ENCODE peak calls at places on chromosomes 7 and 10, in eight cellular contexts. One of them, this sample, is unnamed. For H3K4me1, the result is how much of the 10 kb centered on the place peaks cover.

GRCh38 chr7:69775231-69775771 is 177.0 kb downstream of the AUTS2 start:
- DNase-seq in tibial nerve: peak
- DNase-seq in transverse colon: no peak
- DNase-seq in sigmoid colon: peak
- DNase-seq in A549: peak
- DNase-seq in GM12878: no peak
- DNase-seq in HepG2: no peak
- DNase-seq in upper lobe of left lung: no peak
- DNase-seq in this sample: no peak

GRCh38 chr7:10210000-10210399 is 763.7 kb upstream of the PHF14 start:
- DNase-seq in A549: no peak
- DNase-seq in upper lobe of left lung: no peak
- DNase-seq in GM12878: no peak
- DNase-seq in HepG2: no peak
- DNase-seq in transverse colon: no peak
- DNase-seq in tibial nerve: no peak
- DNase-seq in sigmoid colon: no peak
- DNase-seq in this sample: no peak

GRCh38 chr10:22345301-22346086 is at the start of gene SPAG6:
- DNase-seq in upper lobe of left lung: peak
- DNase-seq in sigmoid colon: peak
- DNase-seq in transverse colon: peak
- DNase-seq in HepG2: no peak
- DNase-seq in GM12878: no peak
- DNase-seq in A549: no peak
- DNase-seq in tibial nerve: no peak
- DNase-seq in this sample: peak

GRCh38 chr10:124935946-124936345 is 6.0 kb upstream of the ZRANB1 start:
- DNase-seq in A549: no peak
- DNase-seq in GM12878: no peak
- DNase-seq in tibial nerve: no peak
- DNase-seq in transverse colon: no peak
- DNase-seq in upper lobe of left lung: no peak
- DNase-seq in sigmoid colon: no peak
- DNase-seq in HepG2: no peak
- DNase-seq in this sample: no peak

GRCh38 chr7:114183311-114184105 is 231.1 kb upstream of the FOXP2 start:
- DNase-seq in GM12878: no peak
- DNase-seq in upper lobe of left lung: no peak
- DNase-seq in HepG2: no peak
- DNase-seq in sigmoid colon: no peak
- DNase-seq in transverse colon: no peak
- DNase-seq in A549: no peak
- DNase-seq in tibial nerve: no peak
- DNase-seq in this sample: no peak

GRCh38 chr7:137962875-137963507 is 38.9 kb downstream of the CREB3L2 start:
- DNase-seq in sigmoid colon: no peak
- DNase-seq in upper lobe of left lung: no peak
- DNase-seq in GM12878: no peak
- DNase-seq in tibial nerve: no peak
- DNase-seq in A549: no peak
- DNase-seq in HepG2: no peak
- DNase-seq in transverse colon: no peak
- DNase-seq in this sample: no peak

GRCh38 chr10:52146766-52147165 is 167.3 kb upstream of the DKK1 start:
- DNase-seq in tibial nerve: no peak
- DNase-seq in sigmoid colon: no peak
- DNase-seq in A549: no peak
- DNase-seq in transverse colon: no peak
- DNase-seq in GM12878: no peak
- DNase-seq in HepG2: no peak
- DNase-seq in upper lobe of left lung: no peak
- DNase-seq in this sample: no peak

GRCh38 chr7:50632561-50633413 is 67.6 kb upstream of the DDC start:
- DNase-seq in sigmoid colon: no peak
- DNase-seq in upper lobe of left lung: peak
- DNase-seq in A549: peak
- DNase-seq in HepG2: peak
- DNase-seq in transverse colon: peak
- DNase-seq in tibial nerve: peak
- DNase-seq in GM12878: no peak
- DNase-seq in this sample: no peak

GRCh38 chr10:108375691-108376090 is 1211.2 kb upstream of the SORCS1 start:
- DNase-seq in HepG2: no peak
- DNase-seq in upper lobe of left lung: no peak
- DNase-seq in transverse colon: no peak
- DNase-seq in GM12878: no peak
- DNase-seq in A549: no peak
- DNase-seq in sigmoid colon: no peak
- DNase-seq in tibial nerve: no peak
- DNase-seq in this sample: no peak

GRCh38 chr7:35856175-35856574 is 55.3 kb downstream of the SEPTIN7 start:
- DNase-seq in A549: no peak
- DNase-seq in transverse colon: no peak
- DNase-seq in tibial nerve: no peak
- DNase-seq in GM12878: no peak
- DNase-seq in sigmoid colon: no peak
- DNase-seq in upper lobe of left lung: no peak
- DNase-seq in HepG2: no peak
- DNase-seq in this sample: no peak

DNA sequence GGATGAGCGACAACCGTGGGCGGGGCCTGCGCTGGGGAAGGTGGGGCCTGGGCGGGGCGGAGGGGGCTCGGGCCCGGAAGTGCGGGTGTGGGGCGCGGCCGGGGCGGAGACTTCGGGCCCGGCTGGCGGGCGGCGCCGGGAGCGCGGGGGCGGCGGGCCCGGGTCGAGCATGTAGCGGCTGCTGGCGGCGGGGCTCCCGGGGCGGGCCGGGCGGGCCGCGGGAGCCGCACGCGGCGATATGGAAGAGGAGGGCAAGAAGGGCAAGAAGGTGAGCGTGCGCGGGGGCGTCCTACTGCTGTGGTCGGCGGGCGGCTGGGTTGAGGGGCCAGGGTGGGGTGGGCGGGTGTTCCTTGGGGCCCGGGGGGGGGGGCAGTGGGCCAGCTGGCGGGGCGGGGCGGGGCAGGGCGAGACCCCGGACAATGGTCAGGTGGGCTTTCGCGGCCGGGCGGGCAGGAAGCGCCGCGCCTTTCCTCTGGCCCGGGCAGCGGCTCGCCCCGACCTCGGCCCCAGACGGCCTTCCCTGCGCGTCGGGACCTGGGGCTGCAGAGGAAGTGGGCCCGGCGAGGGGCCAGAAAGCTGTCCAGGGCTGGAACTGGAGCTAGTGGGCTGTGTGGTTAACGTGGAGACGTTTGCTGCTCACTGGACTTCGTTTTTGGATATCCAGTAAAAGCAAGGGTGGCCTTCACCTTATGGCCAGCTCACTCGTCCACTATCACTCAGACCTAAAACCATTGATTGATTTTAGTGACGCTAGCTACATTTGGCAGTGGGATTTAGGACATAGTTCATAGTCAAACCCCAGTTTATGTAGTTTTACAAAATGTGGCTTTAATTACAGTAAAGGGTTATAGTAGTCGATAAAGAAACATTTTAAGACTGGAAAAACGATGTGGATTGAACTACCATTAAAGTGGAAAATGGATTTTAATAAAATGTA is at the start of gene CCM2:
- DNase-seq in GM12878: no peak
- DNase-seq in transverse colon: peak
- DNase-seq in HepG2: no peak
- DNase-seq in upper lobe of left lung: peak
- DNase-seq in sigmoid colon: peak
- DNase-seq in tibial nerve: no peak
- DNase-seq in A549: peak
- DNase-seq in this sample: peak
- TF ChIP-seq POLR2A in GM12878: peak
- TF ChIP-seq POLR2A in transverse colon: peak
- TF ChIP-seq POLR2A in HepG2: peak
- TF ChIP-seq POLR2A in upper lobe of left lung: no peak
- TF ChIP-seq POLR2A in sigmoid colon: no peak
- TF ChIP-seq POLR2A in tibial nerve: no peak
- TF ChIP-seq POLR2A in A549: peak
- TF ChIP-seq POLR2A in this sample: no peak

DNA sequence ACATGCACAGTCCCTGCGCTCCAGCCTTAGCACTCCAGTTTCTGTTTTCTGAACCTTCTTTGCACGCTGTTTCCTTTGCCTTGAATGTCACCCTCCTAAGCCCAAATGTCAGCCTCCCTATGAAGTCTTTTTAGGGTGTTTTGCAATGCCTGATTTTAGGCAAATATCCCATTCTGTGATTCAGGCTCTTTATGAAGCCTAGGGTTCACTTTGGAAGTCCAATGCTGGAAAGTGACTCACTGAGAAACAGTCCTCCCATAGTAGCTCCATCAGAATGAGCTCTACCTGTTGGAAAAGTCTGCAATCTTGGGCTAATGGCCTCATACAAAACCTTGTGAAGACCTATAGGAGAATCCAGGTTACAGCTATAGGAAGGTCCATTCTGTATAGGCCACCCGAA is 5.3 kb downstream of the LAMB4 start:
- DNase-seq in tibial nerve: no peak
- DNase-seq in A549: no peak
- DNase-seq in upper lobe of left lung: no peak
- DNase-seq in HepG2: no peak
- DNase-seq in sigmoid colon: no peak
- DNase-seq in transverse colon: no peak
- DNase-seq in GM12878: no peak
- DNase-seq in this sample: no peak
- TF ChIP-seq EP300 in tibial nerve: no peak
- TF ChIP-seq EP300 in A549: no peak
- TF ChIP-seq EP300 in upper lobe of left lung: no peak
- TF ChIP-seq EP300 in HepG2: no peak
- TF ChIP-seq EP300 in sigmoid colon: no peak
- TF ChIP-seq EP300 in transverse colon: no peak
- TF ChIP-seq EP300 in GM12878: no peak
- TF ChIP-seq EP300 in this sample: no peak

GRCh38 chr10:97715259-97715874 is 1.8 kb downstream of the MARVELD1 start:
- DNase-seq in tibial nerve: no peak
- DNase-seq in sigmoid colon: no peak
- DNase-seq in transverse colon: no peak
- DNase-seq in upper lobe of left lung: no peak
- DNase-seq in GM12878: no peak
- DNase-seq in A549: no peak
- DNase-seq in HepG2: no peak
- DNase-seq in this sample: no peak
- H3K4me1 ChIP-seq in tibial nerve: under half
- H3K4me1 ChIP-seq in sigmoid colon: half or more
- H3K4me1 ChIP-seq in transverse colon: under half
- H3K4me1 ChIP-seq in upper lobe of left lung: half or more
- H3K4me1 ChIP-seq in GM12878: under half
- H3K4me1 ChIP-seq in A549: under half
- H3K4me1 ChIP-seq in HepG2: under half
- H3K4me1 ChIP-seq in this sample: under half

DNA sequence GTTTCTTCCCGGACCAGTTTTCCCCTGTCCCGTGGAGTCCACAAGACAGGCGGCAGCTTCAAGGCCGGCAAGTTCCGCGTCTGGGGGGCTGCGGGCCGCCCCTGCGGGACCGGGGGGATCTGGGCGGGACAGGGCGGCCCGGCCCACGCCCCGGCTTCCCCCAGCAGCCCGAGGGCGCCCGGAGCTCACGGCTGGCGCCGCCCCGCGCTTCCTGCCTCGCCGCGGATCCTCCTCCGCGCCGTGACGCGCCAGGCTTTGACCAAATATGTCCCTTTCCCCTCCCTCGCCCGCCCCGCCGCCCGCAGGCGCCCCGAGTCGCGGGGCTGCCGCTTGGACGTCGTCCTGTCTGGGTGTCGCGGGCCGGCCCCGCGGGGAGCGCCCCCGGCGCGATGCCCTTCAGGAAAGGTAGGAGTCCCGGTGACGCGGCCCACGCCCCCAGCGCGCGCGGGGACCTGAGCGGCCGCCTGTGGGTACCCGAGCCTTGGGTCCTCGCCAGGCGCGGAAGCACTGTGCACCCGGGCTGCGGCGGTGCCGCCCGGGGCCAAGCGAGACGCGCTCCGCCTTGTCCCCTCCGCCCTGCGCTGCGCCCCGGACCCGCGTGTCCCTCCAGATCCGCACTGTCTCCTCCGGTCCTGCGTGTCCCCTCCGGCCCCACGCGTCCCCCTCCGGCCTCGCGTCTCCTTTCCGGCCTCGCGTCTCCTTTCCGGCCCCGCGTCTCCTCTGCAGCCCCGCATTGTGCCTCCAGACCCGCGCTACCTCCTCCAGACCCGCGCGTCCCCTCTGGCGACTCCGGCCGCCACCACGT is 56.0 kb downstream of the RBM17 start:
- DNase-seq in transverse colon: peak
- DNase-seq in tibial nerve: peak
- DNase-seq in upper lobe of left lung: peak
- DNase-seq in A549: peak
- DNase-seq in sigmoid colon: peak
- DNase-seq in HepG2: peak
- DNase-seq in GM12878: no peak
- DNase-seq in this sample: peak
- TF ChIP-seq POLR2A in transverse colon: peak
- TF ChIP-seq POLR2A in tibial nerve: peak
- TF ChIP-seq POLR2A in upper lobe of left lung: peak
- TF ChIP-seq POLR2A in A549: peak
- TF ChIP-seq POLR2A in sigmoid colon: no peak
- TF ChIP-seq POLR2A in HepG2: no peak
- TF ChIP-seq POLR2A in GM12878: peak
- TF ChIP-seq POLR2A in this sample: peak